ENCODE peak calls at places on chromosomes 1 and 21, in seven cellular contexts. One of them, this sample, is unnamed.

GRCh38 chr21:36425286-36425685 is 40.1 kb downstream of the CHAF1B start:
- DNase-seq in CD8-positive, alpha-beta T cell: no peak
- DNase-seq in breast epithelium: no peak
- DNase-seq in tibial artery: no peak
- DNase-seq in body of pancreas: no peak
- DNase-seq in PC-9: no peak
- DNase-seq in PC-3: no peak
- DNase-seq in this sample: no peak

GRCh38 chr21:45224189-45224938 is 63.3 kb downstream of the POFUT2 start:
- DNase-seq in PC-9: no peak
- DNase-seq in breast epithelium: no peak
- DNase-seq in PC-3: no peak
- DNase-seq in body of pancreas: no peak
- DNase-seq in CD8-positive, alpha-beta T cell: no peak
- DNase-seq in tibial artery: no peak
- DNase-seq in this sample: no peak

GRCh38 chr1:1599030-1599916 is 662 bp downstream of the FNDC10 start:
- DNase-seq in body of pancreas: no peak
- DNase-seq in PC-9: no peak
- DNase-seq in tibial artery: no peak
- DNase-seq in CD8-positive, alpha-beta T cell: peak; percentile 60
- DNase-seq in PC-3: peak; percentile 36
- DNase-seq in breast epithelium: no peak
- DNase-seq in this sample: no peak

GRCh38 chr1:10648689-10649483 is 147.6 kb downstream of the CASZ1 start:
- DNase-seq in breast epithelium: no peak
- DNase-seq in PC-3: no peak
- DNase-seq in CD8-positive, alpha-beta T cell: no peak
- DNase-seq in tibial artery: no peak
- DNase-seq in PC-9: no peak
- DNase-seq in body of pancreas: no peak
- DNase-seq in this sample: no peak

GRCh38 chr1:231613419-231614349 is 12.9 kb upstream of the DISC1 start:
- DNase-seq in breast epithelium: no peak
- DNase-seq in PC-3: no peak
- DNase-seq in body of pancreas: no peak
- DNase-seq in CD8-positive, alpha-beta T cell: no peak
- DNase-seq in PC-9: no peak
- DNase-seq in tibial artery: no peak
- DNase-seq in this sample: no peak

GRCh38 chr1:101235696-101236545 is 898 bp upstream of the S1PR1 start:
- DNase-seq in breast epithelium: no peak
- DNase-seq in CD8-positive, alpha-beta T cell: peak; percentile 82
- DNase-seq in tibial artery: peak; percentile 41
- DNase-seq in PC-3: peak; percentile 64
- DNase-seq in body of pancreas: peak; percentile 22
- DNase-seq in PC-9: peak; percentile 33
- DNase-seq in this sample: peak; percentile 58

GRCh38 chr1:8096105-8097011 is 70.2 kb upstream of the ERRFI1 start:
- DNase-seq in body of pancreas: no peak
- DNase-seq in PC-9: no peak
- DNase-seq in CD8-positive, alpha-beta T cell: no peak
- DNase-seq in tibial artery: no peak
- DNase-seq in PC-3: peak; percentile 97
- DNase-seq in breast epithelium: no peak
- DNase-seq in this sample: no peak

GRCh38 chr1:204773246-204773645 is 87.7 kb upstream of the LRRN2 start:
- DNase-seq in tibial artery: no peak
- DNase-seq in PC-9: no peak
- DNase-seq in body of pancreas: no peak
- DNase-seq in breast epithelium: no peak
- DNase-seq in PC-3: no peak
- DNase-seq in CD8-positive, alpha-beta T cell: no peak
- DNase-seq in this sample: no peak

GRCh38 chr1:215567491-215568286 is 585 bp downstream of the KCTD3 start:
- DNase-seq in PC-3: peak; percentile 77
- DNase-seq in CD8-positive, alpha-beta T cell: no peak
- DNase-seq in PC-9: peak; percentile 58
- DNase-seq in body of pancreas: peak; percentile 72
- DNase-seq in breast epithelium: peak; percentile 40
- DNase-seq in tibial artery: no peak
- DNase-seq in this sample: peak; percentile 69

GRCh38 chr1:148166558-148167492 is 14.7 kb upstream of the NBPF11 start:
- DNase-seq in breast epithelium: no peak
- DNase-seq in body of pancreas: no peak
- DNase-seq in PC-9: no peak
- DNase-seq in tibial artery: no peak
- DNase-seq in PC-3: peak; percentile 96
- DNase-seq in CD8-positive, alpha-beta T cell: no peak
- DNase-seq in this sample: no peak

GRCh38 chr1:8796812-8797211 is 20.6 kb downstream of the RERE start:
- DNase-seq in CD8-positive, alpha-beta T cell: no peak
- DNase-seq in tibial artery: no peak
- DNase-seq in PC-9: no peak
- DNase-seq in breast epithelium: no peak
- DNase-seq in PC-3: no peak
- DNase-seq in body of pancreas: no peak
- DNase-seq in this sample: no peak

GRCh38 chr21:18529253-18529652 is 125.7 kb upstream of the TMPRSS15 start:
- DNase-seq in PC-9: no peak
- DNase-seq in body of pancreas: no peak
- DNase-seq in PC-3: peak; percentile 89
- DNase-seq in breast epithelium: no peak
- DNase-seq in CD8-positive, alpha-beta T cell: no peak
- DNase-seq in tibial artery: no peak
- DNase-seq in this sample: no peak

GRCh38 chr1:228842094-228842775 is 107.0 kb downstream of the RHOU start:
- DNase-seq in tibial artery: no peak
- DNase-seq in CD8-positive, alpha-beta T cell: peak; percentile 31
- DNase-seq in breast epithelium: no peak
- DNase-seq in PC-3: peak; percentile 78
- DNase-seq in body of pancreas: peak; percentile 80
- DNase-seq in PC-9: no peak
- DNase-seq in this sample: no peak

GRCh38 chr1:234605983-234606730 is 3.8 kb downstream of the IRF2BP2 start:
- DNase-seq in body of pancreas: peak; percentile 79
- DNase-seq in tibial artery: no peak
- DNase-seq in CD8-positive, alpha-beta T cell: no peak
- DNase-seq in PC-9: peak; percentile 33
- DNase-seq in breast epithelium: peak; percentile 69
- DNase-seq in PC-3: peak; percentile 44
- DNase-seq in this sample: no peak

GRCh38 chr1:203299180-203299579 is 6.1 kb upstream of the BTG2 start:
- DNase-seq in body of pancreas: no peak
- DNase-seq in tibial artery: no peak
- DNase-seq in breast epithelium: no peak
- DNase-seq in PC-3: no peak
- DNase-seq in CD8-positive, alpha-beta T cell: no peak
- DNase-seq in PC-9: no peak
- DNase-seq in this sample: no peak

GRCh38 chr21:42566524-42567180 is 53.0 kb downstream of the SLC37A1 start:
- DNase-seq in body of pancreas: peak; percentile 2
- DNase-seq in breast epithelium: no peak
- DNase-seq in CD8-positive, alpha-beta T cell: peak; percentile 25
- DNase-seq in PC-9: no peak
- DNase-seq in PC-3: no peak
- DNase-seq in tibial artery: peak; percentile 16
- DNase-seq in this sample: peak; percentile 40

GRCh38 chr1:44831516-44831915 is 11.5 kb downstream of the PTCH2 start:
- DNase-seq in PC-9: no peak
- DNase-seq in CD8-positive, alpha-beta T cell: no peak
- DNase-seq in breast epithelium: no peak
- DNase-seq in body of pancreas: no peak
- DNase-seq in PC-3: no peak
- DNase-seq in tibial artery: no peak
- DNase-seq in this sample: no peak

GRCh38 chr21:27477321-27477720 is 510.4 kb upstream of the ADAMTS5 start:
- DNase-seq in breast epithelium: no peak
- DNase-seq in PC-3: no peak
- DNase-seq in body of pancreas: no peak
- DNase-seq in PC-9: no peak
- DNase-seq in tibial artery: no peak
- DNase-seq in CD8-positive, alpha-beta T cell: no peak
- DNase-seq in this sample: no peak

GRCh38 chr1:98143403-98143802 is 222.6 kb upstream of the DPYD start:
- DNase-seq in tibial artery: no peak
- DNase-seq in PC-9: no peak
- DNase-seq in PC-3: peak; percentile 12
- DNase-seq in breast epithelium: no peak
- DNase-seq in CD8-positive, alpha-beta T cell: no peak
- DNase-seq in body of pancreas: no peak
- DNase-seq in this sample: no peak

GRCh38 chr1:192807968-192808587 is 761 bp upstream of the RGS2 start:
- DNase-seq in tibial artery: no peak
- DNase-seq in CD8-positive, alpha-beta T cell: no peak
- DNase-seq in PC-3: peak; percentile 69
- DNase-seq in body of pancreas: no peak
- DNase-seq in breast epithelium: peak; percentile 25
- DNase-seq in PC-9: no peak
- DNase-seq in this sample: no peak

GRCh38 chr1:192810253-192810880 is 1.5 kb downstream of the RGS2 start:
- DNase-seq in body of pancreas: peak; percentile 59
- DNase-seq in tibial artery: peak; percentile 32
- DNase-seq in breast epithelium: no peak
- DNase-seq in PC-3: peak; percentile 41
- DNase-seq in CD8-positive, alpha-beta T cell: no peak
- DNase-seq in PC-9: no peak
- DNase-seq in this sample: no peak

GRCh38 chr1:192807221-192807967 is 1.4 kb upstream of the RGS2 start:
- DNase-seq in PC-9: no peak
- DNase-seq in tibial artery: no peak
- DNase-seq in PC-3: peak; percentile 40
- DNase-seq in breast epithelium: no peak
- DNase-seq in CD8-positive, alpha-beta T cell: no peak
- DNase-seq in body of pancreas: peak; percentile 25
- DNase-seq in this sample: no peak

GRCh38 chr1:192809286-192810252 is 730 bp downstream of the RGS2 start:
- DNase-seq in PC-9: no peak
- DNase-seq in PC-3: peak; percentile 60
- DNase-seq in CD8-positive, alpha-beta T cell: no peak
- DNase-seq in body of pancreas: peak; percentile 56
- DNase-seq in tibial artery: peak; percentile 37
- DNase-seq in breast epithelium: no peak
- DNase-seq in this sample: peak; percentile 31

DNA sequence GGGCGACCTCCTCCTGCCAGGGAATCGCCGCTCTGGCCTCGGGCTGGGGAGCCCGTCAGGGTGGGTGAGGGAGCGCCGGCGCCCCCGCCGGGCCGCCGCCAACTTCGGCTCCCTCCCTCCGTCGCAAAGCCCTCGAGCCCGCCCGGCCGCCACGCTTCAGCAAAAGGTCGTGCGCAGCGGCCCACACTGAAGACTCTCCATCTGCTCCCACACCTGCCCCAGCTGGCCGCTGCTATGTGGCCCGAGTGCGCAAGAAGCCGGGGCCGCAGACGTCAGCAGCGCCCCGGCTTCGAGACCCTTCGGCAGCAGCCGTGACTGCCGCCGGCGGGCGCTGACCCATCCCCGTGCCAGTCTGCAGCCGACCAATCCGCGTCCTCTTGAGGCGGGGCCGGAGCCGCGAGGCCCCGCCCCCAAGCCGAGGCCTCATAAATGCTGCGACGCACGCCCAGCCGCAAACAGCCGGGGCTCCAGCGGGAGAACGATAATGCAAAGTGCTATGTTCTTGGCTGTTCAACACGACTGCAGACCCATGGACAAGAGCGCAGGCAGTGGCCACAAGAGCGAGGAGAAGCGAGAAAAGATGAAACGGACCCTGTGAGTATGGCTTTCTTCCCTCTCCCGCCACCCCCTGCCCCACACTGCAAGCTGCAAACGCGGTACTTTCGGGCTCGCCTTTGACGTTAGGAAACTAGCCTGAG is at the start of gene RGS2:
- DNase-seq in PC-3: peak; percentile 95
- DNase-seq in PC-9: peak; percentile 85
- DNase-seq in tibial artery: peak; percentile 89
- DNase-seq in breast epithelium: peak; percentile 83
- DNase-seq in CD8-positive, alpha-beta T cell: peak; percentile 93
- DNase-seq in body of pancreas: peak; percentile 94
- DNase-seq in this sample: peak; percentile 94
- TF ChIP-seq CTCF in PC-3: peak; percentile 50
- TF ChIP-seq CTCF in PC-9: peak; percentile 55
- TF ChIP-seq CTCF in tibial artery: no peak
- TF ChIP-seq CTCF in breast epithelium: no peak
- TF ChIP-seq CTCF in CD8-positive, alpha-beta T cell: no peak
- TF ChIP-seq CTCF in body of pancreas: no peak
- TF ChIP-seq CTCF in this sample: no peak

GRCh38 chr1:225866061-225866844 is 15.9 kb downstream of the TMEM63A start:
- DNase-seq in body of pancreas: no peak
- DNase-seq in PC-3: peak; percentile 95
- DNase-seq in tibial artery: no peak
- DNase-seq in PC-9: no peak
- DNase-seq in CD8-positive, alpha-beta T cell: peak; percentile 80
- DNase-seq in breast epithelium: no peak
- DNase-seq in this sample: no peak
- H3K36me3 ChIP-seq in body of pancreas: peaks cover 17% of the 10 kb centered on the region
- H3K36me3 ChIP-seq in PC-3: peaks cover 63% of the 10 kb centered on the region
- H3K36me3 ChIP-seq in tibial artery: peaks cover 61% of the 10 kb centered on the region
- H3K36me3 ChIP-seq in PC-9: peaks cover 42% of the 10 kb centered on the region
- H3K36me3 ChIP-seq in CD8-positive, alpha-beta T cell: peaks cover 69% of the 10 kb centered on the region
- H3K36me3 ChIP-seq in breast epithelium: peaks cover 4% of the 10 kb centered on the region
- H3K36me3 ChIP-seq in this sample: peaks cover 97% of the 10 kb centered on the region

DNA sequence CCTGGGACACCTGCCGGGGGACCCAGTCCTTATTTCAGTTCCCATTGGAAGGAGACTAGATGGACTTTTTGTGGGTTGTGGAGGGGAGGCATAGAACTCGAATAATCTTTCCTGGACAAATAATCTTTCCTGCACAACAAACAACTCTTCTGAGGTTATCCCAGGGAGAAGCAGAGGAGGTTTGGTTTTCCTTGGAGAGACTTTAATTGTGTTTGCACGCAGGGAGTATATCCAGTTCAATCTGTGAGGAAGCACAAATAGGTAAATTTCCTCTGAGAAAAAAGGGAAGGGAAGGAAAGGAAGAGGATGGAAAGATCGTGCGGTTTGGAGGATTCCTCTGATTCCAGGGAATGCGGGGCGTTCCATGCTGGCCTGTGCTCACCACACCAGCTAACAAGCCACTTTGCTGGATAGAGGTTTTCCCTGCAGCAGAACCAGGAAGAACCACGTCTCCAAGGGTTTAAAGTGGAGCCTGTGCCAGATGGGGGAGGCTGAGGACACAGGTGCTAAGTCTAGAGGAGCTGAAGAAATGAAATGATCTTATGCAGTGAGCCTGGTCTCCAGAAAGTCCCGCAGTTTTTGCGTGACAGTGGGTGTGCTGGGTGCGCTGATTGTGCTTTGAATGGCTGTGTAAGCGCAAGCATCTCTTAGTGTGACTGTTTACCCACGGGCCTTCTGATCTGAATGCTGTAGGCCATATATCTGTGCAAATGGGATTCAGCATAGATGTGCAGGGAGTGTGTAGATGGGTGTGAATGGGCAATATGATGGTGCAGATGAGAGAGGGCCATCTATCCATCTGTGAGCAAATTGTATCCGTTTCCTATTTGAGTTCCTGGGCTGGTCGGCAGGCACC is 7.5 kb downstream of the PAX7 start:
- DNase-seq in breast epithelium: no peak
- DNase-seq in PC-3: no peak
- DNase-seq in CD8-positive, alpha-beta T cell: no peak
- DNase-seq in tibial artery: no peak
- DNase-seq in PC-9: no peak
- DNase-seq in body of pancreas: no peak
- DNase-seq in this sample: no peak
- H3K27ac ChIP-seq in breast epithelium: no peak overlapping the region
- H3K27ac ChIP-seq in PC-3: no peak overlapping the region
- H3K27ac ChIP-seq in CD8-positive, alpha-beta T cell: no peak overlapping the region
- H3K27ac ChIP-seq in tibial artery: no peak overlapping the region
- H3K27ac ChIP-seq in PC-9: no peak overlapping the region
- H3K27ac ChIP-seq in body of pancreas: no peak overlapping the region
- H3K27ac ChIP-seq in this sample: no peak overlapping the region

GRCh38 chr1:32464191-32464715 is 619 bp upstream of the ZBTB8B start:
- DNase-seq in breast epithelium: no peak
- DNase-seq in PC-9: no peak
- DNase-seq in body of pancreas: peak; percentile 3
- DNase-seq in CD8-positive, alpha-beta T cell: no peak
- DNase-seq in PC-3: no peak
- DNase-seq in tibial artery: no peak
- DNase-seq in this sample: no peak
- TF ChIP-seq CTCF in breast epithelium: no peak
- TF ChIP-seq CTCF in PC-9: no peak
- TF ChIP-seq CTCF in body of pancreas: no peak
- TF ChIP-seq CTCF in CD8-positive, alpha-beta T cell: no peak
- TF ChIP-seq CTCF in PC-3: no peak
- TF ChIP-seq CTCF in tibial artery: no peak
- TF ChIP-seq CTCF in this sample: no peak

This sample was measured in right lobe of liver.